ENCODE peak calls at places on chromosome 11, in six cellular contexts. A is cardiac muscle cell, E is WERI-Rb-1, Y is lung, L is left ventricle myocardium inferior, S is progenitor cell of endocrine pancreas. Q is an unnamed sample.
A peak's percentile ranks its signal among the peaks of the same experiment; 100 is the strongest.

GRCh38 chr11:17743808-17744119 is 9.2 kb downstream of the KCNC1 start:
- DNase-seq in A (no peak), E (no peak), Y (no peak), L (no peak), S (no peak), Q (peak; percentile 4)

GRCh38 chr11:100670140-100670539 is 16.9 kb upstream of the ARHGAP42 start:
- DNase-seq in A (no peak), E (no peak), Y (no peak), L (no peak), S (no peak), Q (no peak)

GRCh38 chr11:45959851-45960250 is 37.4 kb downstream of the LARGE2 start:
- DNase-seq in A (no peak), E (no peak), Y (no peak), L (no peak), S (no peak), Q (no peak)

GRCh38 chr11:27234043-27234668 is 128.9 kb downstream of the CCDC34 start:
- DNase-seq in A (peak; percentile 72), E (peak; percentile 63), Y (no peak), L (peak; percentile 31), S (no peak), Q (peak; percentile 25)

GRCh38 chr11:9753031-9753430 is 89.2 kb downstream of the SWAP70 start:
- DNase-seq in A (no peak), E (no peak), Y (no peak), L (no peak), S (no peak), Q (no peak)

GRCh38 chr11:106398396-106399074 is 321.1 kb downstream of the AASDHPPT start:
- DNase-seq in A (no peak), E (no peak), Y (no peak), L (no peak), S (no peak), Q (no peak)

GRCh38 chr11:33828604-33829429 is 54.5 kb upstream of the FBXO3 start:
- DNase-seq in A (peak; percentile 18), E (peak; percentile 12), Y (no peak), L (no peak), S (no peak), Q (no peak)

GRCh38 chr11:17063171-17064002 is 14.1 kb downstream of the RPS13 start:
- DNase-seq in A (peak; percentile 71), E (peak; percentile 78), Y (peak; percentile 61), L (peak; percentile 64), S (peak; percentile 59), Q (peak; percentile 79)

GRCh38 chr11:122198291-122198983 is 82.4 kb upstream of the BLID start:
- DNase-seq in A (no peak), E (no peak), Y (no peak), L (no peak), S (no peak), Q (no peak)

GRCh38 chr11:120511804-120512726 is 517 bp downstream of the GRIK4 start:
- DNase-seq in A (no peak), E (peak; percentile 31), Y (no peak), L (no peak), S (no peak), Q (peak; percentile 41)

GRCh38 chr11:110096369-110096976 is 3.3 kb downstream of the ZC3H12C start:
- DNase-seq in A (no peak), E (no peak), Y (no peak), L (no peak), S (no peak), Q (no peak)

GRCh38 chr11:8933931-8934330 is 1.2 kb upstream of the C11orf16 start:
- DNase-seq in A (no peak), E (no peak), Y (no peak), L (no peak), S (no peak), Q (peak; percentile 24)

GRCh38 chr11:14183973-14184372 is 175.0 kb downstream of the RRAS2 start:
- DNase-seq in A (no peak), E (no peak), Y (no peak), L (no peak), S (no peak), Q (no peak)

GRCh38 chr11:101863361-101863760 is 51.4 kb upstream of the CEP126 start:
- DNase-seq in A (no peak), E (no peak), Y (no peak), L (no peak), S (no peak), Q (no peak)

GRCh38 chr11:42013656-42014201 is 554.3 kb upstream of the LRRC4C start:
- DNase-seq in A (no peak), E (no peak), Y (no peak), L (no peak), S (no peak), Q (no peak)

GRCh38 chr11:19071255-19071654 is 10.7 kb upstream of the MRGPRX2 start:
- DNase-seq in A (peak; percentile 87), E (peak; percentile 67), Y (peak; percentile 72), L (peak; percentile 55), S (peak; percentile 61), Q (peak; percentile 77)

GRCh38 chr11:93648168-93648567 is 13.3 kb upstream of the CEP295 start:
- DNase-seq in A (peak; percentile 11), E (no peak), Y (no peak), L (no peak), S (no peak), Q (no peak)

GRCh38 chr11:17393472-17393871 is 5.0 kb upstream of the KCNJ11 start:
- DNase-seq in A (no peak), E (no peak), Y (no peak), L (no peak), S (no peak), Q (no peak)

GRCh38 chr11:121591405-121592033 is 138.8 kb upstream of the SORL1-AS1 start:
- DNase-seq in A (peak; percentile 83), E (peak; percentile 69), Y (peak; percentile 71), L (no peak), S (peak; percentile 64), Q (peak; percentile 68)

GRCh38 chr11:35853871-35854270 is 90.0 kb upstream of the LDLRAD3 start:
- DNase-seq in A (no peak), E (peak; percentile 33), Y (no peak), L (no peak), S (no peak), Q (no peak)

DNA sequence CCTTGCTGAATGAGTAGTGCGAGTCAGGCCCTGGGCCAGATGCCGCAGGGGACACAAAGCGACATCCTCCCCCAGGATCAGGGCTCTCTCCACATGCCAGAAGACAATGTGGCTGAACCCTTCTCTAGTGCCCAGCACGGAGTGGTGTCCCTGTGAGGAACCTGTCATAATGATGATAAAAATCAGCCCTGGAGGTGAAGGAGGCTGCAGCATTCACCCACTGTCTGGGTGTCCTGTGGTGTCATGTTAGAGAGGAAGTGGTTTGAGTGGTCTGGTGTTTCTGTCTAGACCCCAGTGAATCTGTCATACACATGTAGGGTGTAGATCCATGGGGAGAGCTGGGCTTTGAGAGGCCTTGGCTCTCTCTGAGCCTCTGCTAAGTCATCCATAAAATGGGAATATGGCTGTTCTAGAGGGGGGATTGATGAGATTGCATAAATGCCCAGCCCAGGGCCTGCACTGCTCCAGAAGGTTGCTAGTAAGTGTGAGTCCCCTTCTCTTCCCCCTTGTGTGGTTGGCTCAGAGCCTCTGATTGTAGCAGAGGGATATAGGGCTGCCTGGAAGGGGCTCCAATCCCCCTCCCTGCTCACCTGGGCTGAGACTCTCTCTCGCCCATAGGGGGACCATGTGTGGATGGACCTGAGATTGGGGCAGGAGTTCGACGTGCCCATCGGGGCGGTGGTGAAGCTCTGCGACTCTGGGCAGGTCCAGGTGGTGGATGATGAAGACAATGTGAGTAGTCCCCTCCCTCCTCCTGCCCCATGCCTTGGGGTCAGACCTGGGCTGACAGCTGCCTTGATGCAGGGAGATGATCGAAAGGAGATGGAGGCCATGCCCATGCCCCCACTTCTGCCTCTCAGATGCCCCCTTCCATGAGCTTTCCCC is 14.3 kb downstream of the MYO7A start:
- DNase-seq in A (no peak), E (no peak), Y (no peak), L (no peak), S (no peak), Q (no peak)
- TF ChIP-seq CTCF in A (no peak), E (no peak), Y (no peak), L (no peak), S (no peak), Q (no peak)

GRCh38 chr11:65726660-65727059 is 6.1 kb upstream of the RNASEH2C start:
- DNase-seq in A (no peak), E (no peak), Y (no peak), L (no peak), S (no peak), Q (no peak)
- TF ChIP-seq CTCF in A (peak; percentile 9), E (no peak), Y (no peak), L (peak; percentile 13), S (no peak), Q (no peak)

GRCh38 chr11:44288133-44288526 is 21.8 kb downstream of the ALX4 start:
- DNase-seq in A (no peak), E (no peak), Y (no peak), L (no peak), S (no peak), Q (no peak)

GRCh38 chr11:44285756-44286155 is 24.2 kb downstream of the ALX4 start:
- DNase-seq in A (no peak), E (no peak), Y (no peak), L (no peak), S (no peak), Q (no peak)

GRCh38 chr11:44286911-44287310 is 23.0 kb downstream of the ALX4 start:
- DNase-seq in A (no peak), E (no peak), Y (no peak), L (no peak), S (no peak), Q (no peak)

GRCh38 chr11:44290206-44290605 is 19.7 kb downstream of the ALX4 start:
- DNase-seq in A (no peak), E (no peak), Y (no peak), L (no peak), S (no peak), Q (no peak)

GRCh38 chr11:44286268-44286880 is 23.6 kb downstream of the ALX4 start:
- DNase-seq in A (peak; percentile 73), E (peak; percentile 60), Y (peak; percentile 50), L (no peak), S (peak; percentile 47), Q (peak; percentile 68)
- TF ChIP-seq CTCF in A (peak; percentile 97), E (peak; percentile 93), Y (peak; percentile 92), L (peak; percentile 95), S (peak; percentile 93), Q (peak; percentile 96)

GRCh38 chr11:3046641-3047040 is 10.6 kb downstream of the CARS1 start:
- DNase-seq in A (no peak), E (no peak), Y (no peak), L (no peak), S (no peak), Q (no peak)

GRCh38 chr11:3047637-3048036 is 9.6 kb downstream of the CARS1 start:
- DNase-seq in A (no peak), E (no peak), Y (no peak), L (no peak), S (no peak), Q (no peak)

GRCh38 chr11:3044915-3045314 is 12.3 kb downstream of the CARS1 start:
- DNase-seq in A (no peak), E (no peak), Y (no peak), L (no peak), S (no peak), Q (no peak)

GRCh38 chr11:3044004-3044403 is 13.2 kb downstream of the CARS1 start:
- DNase-seq in A (no peak), E (no peak), Y (no peak), L (peak; percentile 13), S (no peak), Q (no peak)

DNA sequence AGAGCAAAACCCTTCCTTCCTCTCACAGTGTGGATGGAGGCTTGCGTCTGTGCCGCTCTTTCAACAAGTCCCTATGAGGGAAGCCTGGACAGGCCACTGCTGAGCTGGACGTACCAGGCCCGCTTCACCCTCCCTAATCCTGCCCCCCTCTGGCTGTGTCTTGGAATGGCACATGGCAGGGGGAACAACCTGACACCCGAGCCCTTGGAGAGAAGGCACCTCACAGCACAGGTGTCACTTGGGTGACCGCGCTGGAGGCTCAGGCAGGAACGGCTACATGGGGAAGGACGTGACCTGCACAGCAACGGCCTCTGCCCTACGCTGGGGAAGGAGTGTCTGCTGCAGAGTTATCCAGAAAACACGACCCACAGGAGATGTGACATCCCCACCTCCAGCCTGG is 11.0 kb downstream of the CARS1 start:
- DNase-seq in A (no peak), E (peak; percentile 51), Y (no peak), L (no peak), S (no peak), Q (no peak)
- TF ChIP-seq CTCF in A (peak; percentile 19), E (peak; percentile 56), Y (no peak), L (no peak), S (no peak), Q (peak; percentile 16)